ENCODE peak calls at places on chromosome 12, in nine cellular contexts. R is A549, Z is adrenal gland, S is esophagus squamous epithelium, K is upper lobe of left lung, U is spleen, D is uterus, O is IMR-90, P is heart left ventricle. N is an unnamed sample.

GRCh38 chr12:126685636-126686035 is 1581.3 kb upstream of the TMEM132C start:
- DNase-seq in R (no peak), Z (no peak), S (no peak), K (no peak), U (no peak), D (no peak), O (no peak), P (no peak), N (no peak)

GRCh38 chr12:63944586-63945228 is 100.2 kb downstream of the SRGAP1 start:
- DNase-seq in R (no peak), Z (no peak), S (no peak), K (no peak), U (no peak), D (no peak), O (no peak), P (no peak), N (no peak)

GRCh38 chr12:105504286-105504685 is 173.8 kb downstream of the C12orf75 start:
- DNase-seq in R (no peak), Z (no peak), S (no peak), K (no peak), U (no peak), D (no peak), O (no peak), P (no peak), N (no peak)

GRCh38 chr12:107404981-107405380 is 280.6 kb upstream of the PWP1 start:
- DNase-seq in R (peak; percentile 82), Z (peak; percentile 28), S (no peak), K (no peak), U (no peak), D (no peak), O (peak; percentile 36), P (no peak), N (no peak)

GRCh38 chr12:103791350-103791920 is 49.6 kb downstream of the NT5DC3 start:
- DNase-seq in R (no peak), Z (no peak), S (no peak), K (no peak), U (no peak), D (no peak), O (no peak), P (no peak), N (no peak)

GRCh38 chr12:115260807-115261161 is 576.8 kb upstream of the TBX3 start:
- DNase-seq in R (no peak), Z (no peak), S (no peak), K (no peak), U (no peak), D (no peak), O (no peak), P (no peak), N (no peak)

GRCh38 chr12:78403136-78403535 is 461.4 kb upstream of the SYT1 start:
- DNase-seq in R (peak; percentile 30), Z (no peak), S (no peak), K (no peak), U (no peak), D (no peak), O (peak; percentile 47), P (no peak), N (no peak)

GRCh38 chr12:121795029-121795977 is 1.8 kb upstream of the RHOF start:
- DNase-seq in R (peak; percentile 90), Z (peak; percentile 95), S (no peak), K (peak; percentile 94), U (peak; percentile 96), D (peak; percentile 92), O (peak; percentile 81), P (peak; percentile 88), N (peak; percentile 92)

GRCh38 chr12:106508966-106509365 is 73.8 kb upstream of the RFX4 start:
- DNase-seq in R (no peak), Z (no peak), S (no peak), K (no peak), U (no peak), D (no peak), O (peak; percentile 11), P (no peak), N (no peak)

GRCh38 chr12:51392556-51393237 is 1.5 kb upstream of the GALNT6 start:
- DNase-seq in R (no peak), Z (peak; percentile 11), S (no peak), K (no peak), U (no peak), D (no peak), O (no peak), P (no peak), N (no peak)

GRCh38 chr12:130977046-130977758 is 23.5 kb downstream of the ADGRD1 start:
- DNase-seq in R (no peak), Z (no peak), S (no peak), K (no peak), U (no peak), D (no peak), O (no peak), P (no peak), N (no peak)

GRCh38 chr12:49946497-49946896 is 4.0 kb upstream of the AQP2 start:
- DNase-seq in R (no peak), Z (no peak), S (no peak), K (no peak), U (no peak), D (no peak), O (no peak), P (no peak), N (no peak)

GRCh38 chr12:54389139-54389508 is 4.6 kb upstream of the ZNF385A start:
- DNase-seq in R (no peak), Z (no peak), S (no peak), K (no peak), U (no peak), D (no peak), O (no peak), P (no peak), N (no peak)

GRCh38 chr12:26823391-26823790 is 9.6 kb downstream of the ITPR2 start:
- DNase-seq in R (no peak), Z (no peak), S (no peak), K (no peak), U (no peak), D (no peak), O (peak; percentile 51), P (no peak), N (no peak)

GRCh38 chr12:13254311-13254710 is 57.8 kb downstream of the EMP1 start:
- DNase-seq in R (no peak), Z (no peak), S (no peak), K (no peak), U (no peak), D (no peak), O (no peak), P (no peak), N (no peak)

GRCh38 chr12:66107451-66107915 is 23.1 kb downstream of the LLPH start:
- DNase-seq in R (peak; percentile 92), Z (peak; percentile 89), S (no peak), K (peak; percentile 49), U (no peak), D (peak; percentile 21), O (peak; percentile 94), P (peak; percentile 37), N (no peak)

GRCh38 chr12:48286665-48287064 is 64.1 kb downstream of the ZNF641 start:
- DNase-seq in R (peak; percentile 31), Z (peak; percentile 39), S (no peak), K (no peak), U (no peak), D (no peak), O (no peak), P (no peak), N (no peak)

GRCh38 chr12:62848418-62848817 is 86.5 kb downstream of the PPM1H start:
- DNase-seq in R (peak; percentile 57), Z (no peak), S (no peak), K (no peak), U (no peak), D (no peak), O (peak; percentile 85), P (no peak), N (no peak)

GRCh38 chr12:1171657-1172056 is 180.6 kb downstream of the ERC1 start:
- DNase-seq in R (no peak), Z (no peak), S (no peak), K (no peak), U (no peak), D (no peak), O (no peak), P (no peak), N (no peak)
- TF ChIP-seq POLR2A in R (no peak), Z (no peak), S (no peak), K (no peak), U (no peak), D (no peak), O (no peak), P (no peak), N (no peak)

GRCh38 chr12:111574797-111575443 is 24.2 kb downstream of the ATXN2 start:
- DNase-seq in R (no peak), Z (no peak), S (no peak), K (no peak), U (no peak), D (no peak), O (no peak), P (no peak), N (no peak)
- H3K4me1 ChIP-seq in R (peaks cover 50% of the 10 kb centered on the region), Z (peaks cover 55% of the 10 kb centered on the region), S (peaks cover 65% of the 10 kb centered on the region), K (peaks cover 12% of the 10 kb centered on the region), U (peaks cover 21% of the 10 kb centered on the region), D (no peaks in the 10 kb centered on the region), O (peaks cover 15% of the 10 kb centered on the region), P (peaks cover 35% of the 10 kb centered on the region), N (no peaks in the 10 kb centered on the region)

GRCh38 chr12:110170535-110171185 is 46.5 kb downstream of the IFT81 start:
- DNase-seq in R (no peak), Z (no peak), S (no peak), K (no peak), U (no peak), D (no peak), O (no peak), P (no peak), N (no peak)

GRCh38 chr12:110168732-110169455 is 44.7 kb downstream of the IFT81 start:
- DNase-seq in R (no peak), Z (no peak), S (no peak), K (no peak), U (no peak), D (no peak), O (no peak), P (no peak), N (no peak)

GRCh38 chr12:110171186-110171538 is 47.0 kb downstream of the IFT81 start:
- DNase-seq in R (no peak), Z (no peak), S (no peak), K (no peak), U (no peak), D (no peak), O (no peak), P (no peak), N (no peak)

GRCh38 chr12:110159671-110160245 is 35.6 kb downstream of the IFT81 start:
- DNase-seq in R (no peak), Z (no peak), S (no peak), K (no peak), U (no peak), D (no peak), O (no peak), P (no peak), N (no peak)

GRCh38 chr12:110165540-110166159 is 41.5 kb downstream of the IFT81 start:
- DNase-seq in R (no peak), Z (no peak), S (no peak), K (no peak), U (no peak), D (no peak), O (no peak), P (no peak), N (no peak)
- TF ChIP-seq POLR2A in R (no peak), Z (no peak), S (no peak), K (no peak), U (no peak), D (no peak), O (no peak), P (no peak), N (no peak)

DNA sequence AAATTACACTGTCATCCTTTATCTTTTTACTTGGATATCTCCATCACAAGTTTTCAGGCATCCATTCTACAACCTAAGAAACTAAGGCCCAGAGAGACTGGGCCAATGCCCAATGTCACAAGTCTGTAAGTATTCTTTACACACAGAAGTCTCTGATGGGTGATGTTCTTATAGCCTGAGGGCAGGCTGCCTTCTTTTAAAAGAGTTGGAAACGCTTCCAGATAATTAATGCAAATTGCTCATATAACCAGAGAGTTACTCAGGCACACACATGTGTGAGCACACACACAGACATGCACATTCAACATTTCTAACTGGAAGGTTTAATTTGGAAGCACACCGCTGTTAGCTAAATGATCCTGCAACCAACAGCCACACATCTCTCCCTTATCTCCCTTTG is 160.9 kb upstream of the TMPO start:
- DNase-seq in R (no peak), Z (no peak), S (no peak), K (no peak), U (no peak), D (no peak), O (no peak), P (no peak), N (no peak)
- H3K4me1 ChIP-seq in R (peaks cover 42% of the 10 kb centered on the region), Z (no peaks in the 10 kb centered on the region), S (peaks cover 5% of the 10 kb centered on the region), K (no peaks in the 10 kb centered on the region), U (no peaks in the 10 kb centered on the region), D (no peaks in the 10 kb centered on the region), O (no peaks in the 10 kb centered on the region), P (no peaks in the 10 kb centered on the region), N (no peaks in the 10 kb centered on the region)

N was measured in breast epithelium.